ENCODE peak calls at places on chromosomes 13 and 19, in four cellular contexts. W, Y, N and S are unnamed samples. For H3K4me1, the result is how much of the 10 kb centered on the place peaks cover.

GRCh38 chr13:21696865-21697448 is 26.1 kb downstream of the FGF9 start:
- DNase-seq in W (no peak), N (no peak), Y (no peak), S (no peak)

GRCh38 chr13:71513414-71514063 is 353.5 kb downstream of the DACH1 start:
- DNase-seq in N (no peak), W (no peak), Y (no peak), S (no peak)

GRCh38 chr13:32246468-32246867 is 68.7 kb downstream of the ZAR1L start:
- DNase-seq in W (no peak), Y (peak), N (no peak), S (peak)

GRCh38 chr13:113122571-113123225 is at the start of gene F10:
- DNase-seq in N (no peak), W (peak), Y (peak), S (peak)

GRCh38 chr19:5957132-5957531 is 20.8 kb downstream of the RANBP3 start:
- DNase-seq in W (no peak), Y (no peak), N (no peak), S (no peak)

GRCh38 chr13:28532226-28533048 is 37.5 kb upstream of the FLT1 start:
- DNase-seq in W (no peak), N (no peak), Y (no peak), S (no peak)

GRCh38 chr19:36169084-36169760 is 17.0 kb upstream of the COX7A1 start:
- DNase-seq in N (no peak), Y (no peak), W (no peak), S (no peak)

GRCh38 chr13:110882228-110882627 is 32.6 kb downstream of the ANKRD10 start:
- DNase-seq in N (no peak), W (no peak), Y (no peak), S (no peak)

GRCh38 chr13:23654111-23655110 is 84.2 kb downstream of the TNFRSF19 start:
- DNase-seq in N (no peak), W (no peak), Y (no peak), S (no peak)

GRCh38 chr13:29471551-29471950 is 123.9 kb downstream of the SLC7A1 start:
- DNase-seq in Y (no peak), N (no peak), W (no peak), S (no peak)

GRCh38 chr13:110734561-110734960 is 21.1 kb downstream of the ING1 start:
- DNase-seq in Y (no peak), W (no peak), N (no peak), S (no peak)

GRCh38 chr19:50932018-50932689 is 20.7 kb downstream of the KLK5 start:
- DNase-seq in N (peak), W (no peak), Y (no peak), S (no peak)

GRCh38 chr13:40152145-40152544 is 496.7 kb downstream of the COG6 start:
- DNase-seq in N (no peak), Y (no peak), W (no peak), S (no peak)

GRCh38 chr19:45528744-45529453 is 21.6 kb downstream of the VASP start:
- DNase-seq in Y (no peak), N (peak), W (no peak), S (no peak)

GRCh38 chr13:108993346-108993745 is 363.9 kb downstream of the MYO16 start:
- DNase-seq in W (no peak), Y (no peak), N (no peak), S (no peak)

GRCh38 chr13:76637651-76638111 is 248.5 kb downstream of the KCTD12 start:
- DNase-seq in Y (no peak), N (no peak), W (no peak), S (no peak)

GRCh38 chr13:26420282-26420960 is 137.1 kb upstream of the WASF3 start:
- DNase-seq in W (no peak), Y (no peak), N (no peak), S (no peak)

GRCh38 chr13:46686171-46686570 is 110.8 kb downstream of the ESD start:
- DNase-seq in W (no peak), Y (no peak), N (no peak), S (no peak)
- H3K4me1 ChIP-seq in W (under half), Y (under half), N (under half), S (under half)

GRCh38 chr19:11293468-11294389 is 2.2 kb upstream of the TSPAN16 start:
- DNase-seq in Y (peak), N (peak), W (peak), S (peak)

GRCh38 chr19:11299946-11300810 is 4.2 kb downstream of the TSPAN16 start:
- DNase-seq in W (no peak), N (no peak), Y (no peak), S (no peak)

GRCh38 chr19:11295180-11295579 is 780 bp upstream of the TSPAN16 start:
- DNase-seq in W (no peak), Y (no peak), N (no peak), S (no peak)

GRCh38 chr19:11295665-11296245 is at the start of gene TSPAN16:
- DNase-seq in W (no peak), N (no peak), Y (no peak), S (no peak)

GRCh38 chr19:11296264-11296663 is 304 bp downstream of the TSPAN16 start:
- DNase-seq in N (no peak), W (peak), Y (no peak), S (peak)
- H3K27ac ChIP-seq in N (no peak), W (no peak), Y (no peak), S (peak)

GRCh38 chr19:4442846-4443146 is 14.8 kb downstream of the UBXN6 start:
- DNase-seq in Y (no peak), W (no peak), N (no peak), S (no peak)
- H3K4me1 ChIP-seq in Y (under half), W (under half), N (under half), S (under half)

GRCh38 chr19:39160523-39160861 is 34.9 kb downstream of the PAK4 start:
- DNase-seq in W (no peak), N (peak), Y (no peak), S (no peak)

GRCh38 chr19:39158646-39159260 is 33.2 kb downstream of the PAK4 start:
- DNase-seq in N (no peak), Y (no peak), W (no peak), S (no peak)

GRCh38 chr19:39162441-39163043 is 34.2 kb upstream of the NCCRP1 start:
- DNase-seq in W (no peak), N (no peak), Y (no peak), S (no peak)

GRCh38 chr19:39163621-39164020 is 33.1 kb upstream of the NCCRP1 start:
- DNase-seq in N (no peak), W (no peak), Y (no peak), S (no peak)

DNA sequence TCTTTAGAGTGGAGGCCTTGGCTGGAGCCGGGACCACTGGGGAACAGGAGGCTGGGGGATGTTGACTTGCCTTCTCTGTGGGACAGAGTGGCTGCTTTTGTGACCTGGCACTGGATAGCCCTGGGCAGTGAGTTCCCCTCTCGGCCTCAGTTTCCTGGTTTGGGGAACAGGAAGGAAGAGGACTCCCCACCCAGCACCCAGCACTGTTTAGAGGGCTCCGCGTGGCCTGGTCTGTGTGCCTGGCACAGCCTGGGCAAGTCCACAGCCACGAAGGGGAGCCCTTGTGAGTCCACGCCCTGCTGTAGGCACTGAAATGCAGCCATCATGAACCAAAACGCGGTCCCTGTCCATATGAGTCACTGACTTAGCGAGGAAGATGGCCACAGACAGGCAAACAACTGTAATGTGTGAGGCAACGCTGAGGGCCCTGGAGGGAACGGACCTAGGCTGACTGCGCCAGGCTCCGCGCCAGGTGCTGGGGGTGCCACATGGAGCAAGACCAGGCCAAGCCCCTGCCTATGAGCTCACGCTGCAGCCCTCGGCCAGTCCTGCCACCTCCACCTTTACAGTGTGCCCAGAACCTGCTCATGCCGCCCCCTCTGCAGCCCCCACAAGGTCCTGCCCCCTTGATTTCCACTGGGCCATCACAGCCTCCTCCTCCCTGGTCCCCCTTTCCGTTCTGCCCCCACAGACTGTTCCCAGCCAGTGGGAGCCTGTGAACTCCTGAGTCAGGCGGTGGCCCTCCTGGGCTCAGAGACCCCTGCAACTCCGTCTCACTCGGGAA is 35.5 kb downstream of the PAK4 start:
- DNase-seq in Y (no peak), N (peak), W (no peak), S (no peak)
- H3K27ac ChIP-seq in Y (peak), N (peak), W (no peak), S (no peak)

DNA sequence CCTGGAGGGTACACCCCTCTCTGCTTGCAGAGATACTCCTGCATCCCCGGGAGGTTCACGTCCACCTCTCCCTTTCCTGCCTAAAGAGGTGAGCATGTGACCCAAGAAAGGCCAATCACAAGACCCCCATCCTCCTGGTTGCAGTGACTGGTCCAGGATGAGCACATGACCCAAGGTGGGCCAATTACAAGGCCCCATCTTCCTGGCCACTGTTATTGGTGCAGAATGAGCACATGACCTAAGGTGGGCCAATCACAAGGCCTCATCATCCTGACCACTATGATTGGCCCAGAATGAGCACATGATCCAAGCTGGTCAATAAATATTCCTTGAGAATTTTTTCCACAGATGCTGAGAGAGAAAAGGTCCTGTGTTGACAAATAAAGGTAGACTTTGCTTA is 350.7 kb downstream of the EFNB2 start:
- DNase-seq in W (no peak), N (no peak), Y (no peak), S (no peak)
- H3K4me1 ChIP-seq in W (under half), N (under half), Y (under half), S (under half)

DNA sequence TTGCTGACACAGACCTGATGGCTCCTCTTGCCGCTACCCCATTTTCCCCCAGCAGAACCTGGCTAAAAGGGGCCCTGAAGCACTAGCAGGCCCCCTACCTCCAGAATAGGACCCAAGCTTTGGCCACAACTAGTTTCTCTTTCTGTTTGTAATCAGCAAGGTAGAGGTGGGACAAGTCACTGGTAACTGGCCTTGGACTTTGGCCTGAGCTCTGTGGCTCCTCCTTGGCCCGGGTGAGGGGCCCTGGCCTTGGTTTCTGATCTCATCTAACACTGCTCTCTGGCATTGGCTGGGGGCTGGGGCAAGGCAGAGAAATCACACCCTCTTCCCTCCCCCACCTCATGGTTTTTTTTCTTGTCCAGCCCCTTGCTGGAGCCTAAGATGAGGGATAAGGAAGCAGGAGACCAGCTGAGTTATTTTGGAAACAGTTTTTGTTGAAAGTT is 2.1 kb downstream of the CALM3 start:
- DNase-seq in Y (no peak), W (no peak), N (no peak), S (no peak)
- H3K27ac ChIP-seq in Y (peak), W (peak), N (peak), S (peak)

DNA sequence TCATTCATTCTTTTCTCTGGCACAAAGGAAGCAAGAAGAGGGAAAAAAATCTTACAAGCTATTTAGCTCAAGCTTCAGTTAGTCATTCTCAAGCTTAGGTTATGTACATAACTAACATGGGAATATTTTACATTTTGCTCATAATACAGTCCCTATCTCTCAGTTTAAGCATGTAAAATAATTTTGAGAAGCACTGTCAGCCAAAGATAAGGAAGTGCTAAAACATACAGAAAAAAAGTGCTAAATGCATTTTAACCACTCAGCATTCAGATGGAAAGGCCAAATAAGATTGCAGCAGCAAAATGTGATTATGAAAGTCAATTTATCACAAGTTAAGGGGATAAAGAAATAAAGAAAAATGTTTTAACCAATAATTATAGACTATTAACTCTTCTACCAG is 7.9 kb downstream of the RBM26 start:
- DNase-seq in W (no peak), Y (no peak), N (no peak), S (no peak)
- H3K4me1 ChIP-seq in W (under half), Y (half or more), N (under half), S (under half)